ENCODE peak calls at places on chromosomes 13 and 19, in six cellular contexts. T is cardiac fibroblast, Z is thoracic aorta, R is tibial artery, H is foreskin fibroblast, V is kidney. S is an unnamed sample.

GRCh38 chr13:51576754-51577153 is 7.5 kb upstream of the WDFY2 start:
- DNase-seq in T (no peak), Z (no peak), R (no peak), H (no peak), V (no peak), S (no peak)

GRCh38 chr19:10544753-10545251 is 1.1 kb downstream of the ATG4D start:
- DNase-seq in T (no peak), Z (no peak), R (no peak), H (peak), V (no peak), S (no peak)

GRCh38 chr13:31377946-31378345 is 178.2 kb downstream of the B3GLCT start:
- DNase-seq in T (no peak), Z (no peak), R (no peak), H (no peak), V (no peak), S (no peak)

GRCh38 chr19:43780706-43781525 is at the start of gene KCNN4:
- DNase-seq in T (peak), Z (no peak), R (no peak), H (peak), V (peak), S (no peak)

GRCh38 chr19:57227461-57227860 is 3.4 kb upstream of the AURKC start:
- DNase-seq in T (no peak), Z (no peak), R (no peak), H (no peak), V (no peak), S (no peak)

GRCh38 chr13:34258646-34259386 is 440.9 kb downstream of the RFC3 start:
- DNase-seq in T (no peak), Z (no peak), R (no peak), H (peak), V (no peak), S (no peak)

GRCh38 chr13:98133949-98134348 is 8.9 kb upstream of the FARP1 start:
- DNase-seq in T (no peak), Z (no peak), R (no peak), H (no peak), V (no peak), S (no peak)

GRCh38 chr19:56309511-56310185 is 5.0 kb downstream of the ZSCAN5A start:
- DNase-seq in T (peak), Z (no peak), R (no peak), H (peak), V (no peak), S (no peak)

GRCh38 chr13:94968040-94968756 is 255.9 kb upstream of the SOX21 start:
- DNase-seq in T (no peak), Z (no peak), R (no peak), H (peak), V (no peak), S (no peak)

GRCh38 chr19:44813331-44814131 is 4.6 kb downstream of the BCAM start:
- DNase-seq in T (no peak), Z (no peak), R (no peak), H (no peak), V (peak), S (no peak)

GRCh38 chr13:23741879-23742510 is 147.2 kb downstream of the MIPEP start:
- DNase-seq in T (peak), Z (no peak), R (no peak), H (no peak), V (no peak), S (no peak)

GRCh38 chr13:107342747-107343146 is 774.8 kb upstream of the ARGLU1 start:
- DNase-seq in T (no peak), Z (no peak), R (no peak), H (no peak), V (no peak), S (no peak)

GRCh38 chr19:34539396-34539795 is 57.8 kb downstream of the WTIP start:
- DNase-seq in T (peak), Z (no peak), R (no peak), H (no peak), V (no peak), S (no peak)

GRCh38 chr19:294819-295686 is 3.9 kb upstream of the PLPP2 start:
- DNase-seq in T (peak), Z (no peak), R (no peak), H (peak), V (no peak), S (no peak)

GRCh38 chr13:59951011-59951410 is 212.7 kb downstream of the DIAPH3 start:
- DNase-seq in T (no peak), Z (no peak), R (no peak), H (no peak), V (no peak), S (no peak)
- TF ChIP-seq CTCF in T (no peak), Z (no peak), R (no peak), H (no peak), V (no peak), S (no peak)

DNA sequence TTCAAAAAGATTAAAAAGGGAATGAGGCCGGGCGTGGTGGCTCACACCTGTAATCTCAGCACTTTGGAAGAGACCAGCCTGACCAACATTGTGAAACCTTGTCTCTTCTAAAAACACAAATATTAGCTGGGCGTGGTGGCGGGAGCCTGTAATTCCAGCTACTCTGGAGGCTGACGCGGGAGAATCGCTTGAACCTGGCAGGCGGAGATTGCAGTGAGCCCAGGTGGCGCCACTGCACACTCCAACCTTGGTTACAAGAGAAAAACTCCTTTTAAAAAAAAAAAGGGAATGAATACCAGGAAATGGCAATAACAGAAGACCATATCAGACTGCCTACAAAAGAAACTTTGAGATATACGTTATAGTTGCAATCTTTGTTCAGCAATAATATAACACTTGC is 1244.5 kb downstream of the PCDH9 start:
- DNase-seq in T (no peak), Z (no peak), R (no peak), H (no peak), V (no peak), S (no peak)
- TF ChIP-seq CTCF in T (no peak), Z (no peak), R (no peak), H (no peak), V (no peak), S (no peak)

GRCh38 chr19:19515764-19516519 is at the start of gene NDUFA13:
- DNase-seq in T (peak), Z (peak), R (peak), H (peak), V (peak), S (peak)
- TF ChIP-seq CTCF in T (no peak), Z (no peak), R (peak), H (no peak), V (no peak), S (no peak)

GRCh38 chr19:17946965-17947784 is 14.4 kb downstream of the CCDC124 start:
- DNase-seq in T (no peak), Z (no peak), R (no peak), H (no peak), V (peak), S (no peak)
- TF ChIP-seq CTCF in T (peak), Z (no peak), R (no peak), H (no peak), V (no peak), S (no peak)

DNA sequence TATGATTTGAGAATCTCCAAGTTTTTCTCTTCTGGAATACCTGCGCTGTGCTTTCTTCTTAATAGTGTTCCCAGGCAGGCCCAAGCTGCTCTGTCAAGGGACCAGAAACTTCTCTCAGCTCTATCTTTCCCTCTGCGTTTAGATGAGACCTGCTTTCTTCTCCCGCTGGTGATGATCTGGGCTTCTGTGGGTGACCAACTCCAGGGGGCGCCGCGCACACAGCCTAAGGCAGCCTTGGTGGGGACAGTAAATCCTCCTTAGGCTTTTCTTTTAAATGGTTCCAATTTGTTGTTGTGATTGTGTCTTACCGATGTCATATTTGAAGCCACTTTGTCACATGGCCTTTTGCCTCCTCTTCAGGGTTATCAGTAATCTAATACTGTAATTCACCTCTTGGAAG is 439.4 kb upstream of the KLF12 start:
- DNase-seq in T (peak), Z (no peak), R (no peak), H (no peak), V (no peak), S (no peak)
- TF ChIP-seq CTCF in T (peak), Z (no peak), R (no peak), H (no peak), V (no peak), S (no peak)

GRCh38 chr13:87274209-87274819 is 396.9 kb upstream of the SLITRK5 start:
- DNase-seq in T (peak), Z (no peak), R (no peak), H (no peak), V (no peak), S (no peak)

GRCh38 chr13:87280139-87280538 is 391.0 kb upstream of the SLITRK5 start:
- DNase-seq in T (no peak), Z (no peak), R (no peak), H (no peak), V (no peak), S (no peak)
- TF ChIP-seq CTCF in T (no peak), Z (no peak), R (no peak), H (no peak), V (no peak), S (no peak)

DNA sequence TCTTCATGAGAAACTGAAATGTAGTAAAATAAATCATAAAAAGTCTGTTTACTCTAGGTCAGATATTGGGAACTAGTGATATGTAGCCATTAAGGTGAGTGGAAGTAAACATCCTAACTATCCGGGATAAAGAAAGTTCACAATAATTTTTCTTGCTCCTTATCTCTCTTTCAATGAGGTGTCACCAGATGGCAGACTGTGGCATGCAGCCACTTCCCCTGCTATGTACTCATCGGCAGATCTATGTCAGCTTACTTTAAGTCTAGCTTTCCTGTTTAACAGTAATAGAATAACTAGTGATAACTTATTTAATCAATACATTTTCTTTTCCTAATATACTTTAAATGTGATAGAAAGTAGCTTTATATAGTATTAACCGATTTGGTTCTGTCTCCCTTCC is 181.9 kb downstream of the NDFIP2 start:
- DNase-seq in T (no peak), Z (no peak), R (no peak), H (peak), V (no peak), S (no peak)
- TF ChIP-seq CTCF in T (no peak), Z (no peak), R (no peak), H (no peak), V (no peak), S (no peak)

GRCh38 chr13:39049274-39049673 is 11.0 kb downstream of the NHLRC3 start:
- DNase-seq in T (no peak), Z (no peak), R (no peak), H (no peak), V (no peak), S (no peak)

GRCh38 chr13:39054112-39054511 is 15.9 kb downstream of the NHLRC3 start:
- DNase-seq in T (no peak), Z (no peak), R (no peak), H (no peak), V (no peak), S (no peak)

GRCh38 chr13:39052944-39053343 is 14.7 kb downstream of the NHLRC3 start:
- DNase-seq in T (no peak), Z (no peak), R (no peak), H (no peak), V (no peak), S (no peak)

GRCh38 chr13:39048806-39049205 is 10.6 kb downstream of the NHLRC3 start:
- DNase-seq in T (no peak), Z (no peak), R (no peak), H (no peak), V (no peak), S (no peak)

DNA sequence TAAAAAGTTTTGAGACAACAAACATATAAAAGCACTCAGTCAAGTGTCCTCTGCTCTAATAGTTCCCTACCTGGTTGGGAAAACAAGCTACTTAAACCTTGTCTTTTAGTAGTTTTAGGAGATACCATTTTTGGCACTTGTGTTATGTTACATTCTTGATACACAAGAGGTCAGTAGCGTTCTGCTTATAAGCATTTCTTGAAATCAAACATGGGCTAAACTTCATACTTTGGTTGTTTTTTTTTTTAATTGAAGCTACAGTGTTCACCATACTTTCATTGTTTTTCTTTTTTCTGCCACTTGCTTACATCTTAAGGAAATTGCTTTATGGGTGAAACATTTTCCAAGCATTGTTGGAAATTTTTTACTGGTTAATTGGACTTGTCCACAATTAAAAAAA is 12.9 kb downstream of the NHLRC3 start:
- DNase-seq in T (peak), Z (no peak), R (no peak), H (peak), V (no peak), S (no peak)
- TF ChIP-seq CTCF in T (peak), Z (peak), R (peak), H (peak), V (peak), S (no peak)